ENCODE peak calls at places on chromosomes 4 and X, in seven cellular contexts. S is non-pigmented ciliary epithelial cell, H is choroid plexus epithelial cell, A is HT-29, J is stomach, D is putamen, R is caudate nucleus. F is an unnamed sample.

GRCh38 chr4:70734168-70734954 is 12.6 kb downstream of the RUFY3 start:
- DNase-seq in S (no peak), H (peak), A (peak), J (no peak), D (peak), R (no peak), F (peak)

GRCh38 chrX:150156615-150157014 is 206.5 kb upstream of the MAMLD1 start:
- DNase-seq in S (no peak), H (no peak), A (no peak), J (no peak), D (no peak), R (no peak), F (no peak)

GRCh38 chrX:13078739-13079444 is 34.5 kb upstream of the FAM9C start:
- DNase-seq in S (no peak), H (peak), A (no peak), J (peak), D (no peak), R (no peak), F (peak)

GRCh38 chr4:140158234-140159030 is 4.4 kb upstream of the MAML3 start:
- DNase-seq in S (no peak), H (peak), A (no peak), J (peak), D (no peak), R (no peak), F (peak)

GRCh38 chr4:23999714-24000113 is 109.9 kb upstream of the PPARGC1A start:
- DNase-seq in S (no peak), H (no peak), A (no peak), J (no peak), D (peak), R (no peak), F (no peak)

GRCh38 chrX:138847930-138848329 is 136.4 kb upstream of the FGF13 start:
- DNase-seq in S (no peak), H (peak), A (peak), J (no peak), D (no peak), R (no peak), F (no peak)

GRCh38 chrX:47091149-47091775 is 13.0 kb downstream of the RGN start:
- DNase-seq in S (no peak), H (peak), A (no peak), J (no peak), D (peak), R (no peak), F (no peak)

GRCh38 chr4:170030121-170030520 is 3.9 kb upstream of the MFAP3L start:
- DNase-seq in S (no peak), H (no peak), A (peak), J (no peak), D (no peak), R (no peak), F (no peak)

GRCh38 chrX:115582035-115582870 is 21.3 kb downstream of the PLS3 start:
- DNase-seq in S (no peak), H (no peak), A (no peak), J (no peak), D (no peak), R (no peak), F (no peak)

GRCh38 chrX:78673256-78673655 is 14.1 kb upstream of the RTL3 start:
- DNase-seq in S (no peak), H (peak), A (no peak), J (no peak), D (no peak), R (no peak), F (no peak)

GRCh38 chr4:87011340-87012034 is 76.7 kb downstream of the AFF1 start:
- DNase-seq in S (peak), H (peak), A (peak), J (no peak), D (no peak), R (no peak), F (no peak)

GRCh38 chrX:38941675-38942074 is 140.4 kb downstream of the MID1IP1 start:
- DNase-seq in S (no peak), H (no peak), A (no peak), J (no peak), D (peak), R (no peak), F (no peak)

GRCh38 chrX:154505726-154506125 is 10.3 kb downstream of the FAM3A start:
- DNase-seq in S (no peak), H (peak), A (no peak), J (no peak), D (no peak), R (no peak), F (no peak)

GRCh38 chrX:106802388-106803275 is at the start of gene TBC1D8B:
- DNase-seq in S (peak), H (peak), A (peak), J (peak), D (peak), R (peak), F (peak)

GRCh38 chr4:45325112-45325462 is 598.7 kb upstream of the GNPDA2 start:
- DNase-seq in S (no peak), H (no peak), A (no peak), J (no peak), D (no peak), R (no peak), F (no peak)

F was measured in body of pancreas.